ENCODE peak calls at places on chromosomes 4 and X, in eight cellular contexts. One of them, this sample, is unnamed.

GRCh38 chr4:168711197-168712120 is 214.6 kb downstream of the PALLD start:
- DNase-seq in foreskin fibroblast: peak
- DNase-seq in A549: no peak
- DNase-seq in HFF-Myc: no peak
- DNase-seq in HFFc6: no peak
- DNase-seq in stomach: no peak
- DNase-seq in fibroblast of pulmonary artery: peak
- DNase-seq in ovary: peak
- DNase-seq in this sample: no peak

GRCh38 chr4:20299515-20299914 is 47.8 kb downstream of the SLIT2 start:
- DNase-seq in foreskin fibroblast: peak
- DNase-seq in A549: no peak
- DNase-seq in HFF-Myc: no peak
- DNase-seq in HFFc6: no peak
- DNase-seq in stomach: no peak
- DNase-seq in fibroblast of pulmonary artery: peak
- DNase-seq in ovary: no peak
- DNase-seq in this sample: no peak

GRCh38 chr4:6999172-7000086 is 43.7 kb upstream of the TADA2B start:
- DNase-seq in foreskin fibroblast: no peak
- DNase-seq in A549: no peak
- DNase-seq in HFF-Myc: no peak
- DNase-seq in HFFc6: no peak
- DNase-seq in stomach: no peak
- DNase-seq in fibroblast of pulmonary artery: no peak
- DNase-seq in ovary: no peak
- DNase-seq in this sample: peak

GRCh38 chr4:98447648-98448047 is 186.5 kb downstream of the RAP1GDS1 start:
- DNase-seq in foreskin fibroblast: no peak
- DNase-seq in A549: no peak
- DNase-seq in HFF-Myc: no peak
- DNase-seq in HFFc6: no peak
- DNase-seq in stomach: no peak
- DNase-seq in fibroblast of pulmonary artery: no peak
- DNase-seq in ovary: no peak
- DNase-seq in this sample: no peak

GRCh38 chrX:115901241-115901640 is 269.3 kb upstream of the AGTR2 start:
- DNase-seq in foreskin fibroblast: no peak
- DNase-seq in A549: no peak
- DNase-seq in HFF-Myc: no peak
- DNase-seq in HFFc6: no peak
- DNase-seq in stomach: no peak
- DNase-seq in fibroblast of pulmonary artery: no peak
- DNase-seq in ovary: no peak
- DNase-seq in this sample: no peak

GRCh38 chr4:128853741-128854140 is 44.2 kb downstream of the JADE1 start:
- DNase-seq in foreskin fibroblast: peak
- DNase-seq in A549: no peak
- DNase-seq in HFF-Myc: no peak
- DNase-seq in HFFc6: peak
- DNase-seq in stomach: no peak
- DNase-seq in fibroblast of pulmonary artery: no peak
- DNase-seq in ovary: no peak
- DNase-seq in this sample: no peak

GRCh38 chr4:16217300-16218051 is 8.8 kb downstream of the TAPT1 start:
- DNase-seq in foreskin fibroblast: no peak
- DNase-seq in A549: no peak
- DNase-seq in HFF-Myc: no peak
- DNase-seq in HFFc6: no peak
- DNase-seq in stomach: no peak
- DNase-seq in fibroblast of pulmonary artery: no peak
- DNase-seq in ovary: no peak
- DNase-seq in this sample: no peak

GRCh38 chrX:16464369-16464768 is 185.6 kb upstream of the S100G start:
- DNase-seq in foreskin fibroblast: no peak
- DNase-seq in A549: no peak
- DNase-seq in HFF-Myc: no peak
- DNase-seq in HFFc6: no peak
- DNase-seq in stomach: no peak
- DNase-seq in fibroblast of pulmonary artery: no peak
- DNase-seq in ovary: no peak
- DNase-seq in this sample: no peak

GRCh38 chr4:7547368-7548040 is 112.8 kb upstream of the PSAPL1 start:
- DNase-seq in foreskin fibroblast: no peak
- DNase-seq in A549: no peak
- DNase-seq in HFF-Myc: peak
- DNase-seq in HFFc6: no peak
- DNase-seq in stomach: no peak
- DNase-seq in fibroblast of pulmonary artery: no peak
- DNase-seq in ovary: no peak
- DNase-seq in this sample: no peak

GRCh38 chrX:28058906-28059305 is 77.7 kb upstream of the DCAF8L1 start:
- DNase-seq in foreskin fibroblast: no peak
- DNase-seq in A549: no peak
- DNase-seq in HFF-Myc: no peak
- DNase-seq in HFFc6: no peak
- DNase-seq in stomach: no peak
- DNase-seq in fibroblast of pulmonary artery: peak
- DNase-seq in ovary: no peak
- DNase-seq in this sample: no peak

GRCh38 chr4:8028884-8029568 is 89.4 kb upstream of the AFAP1 start:
- DNase-seq in foreskin fibroblast: no peak
- DNase-seq in A549: no peak
- DNase-seq in HFF-Myc: no peak
- DNase-seq in HFFc6: no peak
- DNase-seq in stomach: no peak
- DNase-seq in fibroblast of pulmonary artery: no peak
- DNase-seq in ovary: no peak
- DNase-seq in this sample: no peak

GRCh38 chrX:140765043-140765784 is 55.7 kb downstream of the LINC00632 start:
- DNase-seq in foreskin fibroblast: peak
- DNase-seq in A549: no peak
- DNase-seq in HFF-Myc: no peak
- DNase-seq in HFFc6: no peak
- DNase-seq in stomach: no peak
- DNase-seq in fibroblast of pulmonary artery: peak
- DNase-seq in ovary: no peak
- DNase-seq in this sample: no peak

GRCh38 chrX:69079278-69079677 is 86.0 kb downstream of the PJA1 start:
- DNase-seq in foreskin fibroblast: no peak
- DNase-seq in A549: no peak
- DNase-seq in HFF-Myc: no peak
- DNase-seq in HFFc6: no peak
- DNase-seq in stomach: no peak
- DNase-seq in fibroblast of pulmonary artery: no peak
- DNase-seq in ovary: no peak
- DNase-seq in this sample: no peak

GRCh38 chrX:1265061-1265460 is 3.6 kb upstream of the CSF2RA start:
- DNase-seq in foreskin fibroblast: no peak
- DNase-seq in A549: no peak
- DNase-seq in HFF-Myc: no peak
- DNase-seq in HFFc6: no peak
- DNase-seq in stomach: no peak
- DNase-seq in fibroblast of pulmonary artery: no peak
- DNase-seq in ovary: no peak
- DNase-seq in this sample: no peak

GRCh38 chr4:7124643-7125442 is 57.0 kb upstream of the GRPEL1 start:
- DNase-seq in foreskin fibroblast: peak
- DNase-seq in A549: no peak
- DNase-seq in HFF-Myc: peak
- DNase-seq in HFFc6: peak
- DNase-seq in stomach: peak
- DNase-seq in fibroblast of pulmonary artery: peak
- DNase-seq in ovary: peak
- DNase-seq in this sample: no peak

DNA sequence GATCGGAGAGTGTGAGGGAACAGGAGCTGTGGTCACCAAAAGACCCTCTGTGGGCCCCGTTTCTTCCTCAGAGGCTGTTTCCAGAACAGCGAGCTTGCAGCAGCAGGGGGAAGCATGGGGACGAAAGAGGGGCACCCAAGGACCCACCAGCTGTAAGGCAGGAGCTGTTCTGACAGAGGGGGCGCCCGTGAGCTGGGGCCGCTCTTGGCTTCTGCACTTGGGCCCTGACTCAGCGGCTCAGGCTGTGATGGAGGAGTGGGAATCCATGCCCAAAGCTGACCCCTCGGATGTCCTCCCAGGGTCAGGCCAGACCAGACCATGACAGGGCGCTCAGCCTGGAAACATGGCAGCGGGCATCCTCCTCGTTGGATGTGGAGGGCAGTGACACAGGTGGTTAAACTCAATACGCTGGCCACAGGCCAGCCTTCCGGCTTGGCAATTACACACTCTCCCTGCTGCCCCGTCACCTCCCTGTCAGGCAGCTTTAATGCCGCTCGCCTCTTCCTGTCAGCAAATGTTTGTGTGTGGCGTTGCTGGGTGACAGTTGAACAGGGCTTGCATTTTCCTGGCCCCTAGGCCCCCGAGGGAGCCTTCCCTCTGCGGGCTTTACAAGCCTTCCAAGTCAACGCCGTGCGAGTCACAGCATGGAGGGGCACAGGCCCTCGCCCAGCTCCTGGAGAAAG is 620.2 kb downstream of the BCOR start:
- DNase-seq in foreskin fibroblast: no peak
- DNase-seq in A549: no peak
- DNase-seq in HFF-Myc: no peak
- DNase-seq in HFFc6: no peak
- DNase-seq in stomach: peak
- DNase-seq in fibroblast of pulmonary artery: peak
- DNase-seq in ovary: peak
- DNase-seq in this sample: peak
- TF ChIP-seq CTCF in foreskin fibroblast: no peak
- TF ChIP-seq CTCF in A549: no peak
- TF ChIP-seq CTCF in HFF-Myc: peak
- TF ChIP-seq CTCF in HFFc6: peak
- TF ChIP-seq CTCF in stomach: no peak
- TF ChIP-seq CTCF in fibroblast of pulmonary artery: peak
- TF ChIP-seq CTCF in ovary: no peak
- TF ChIP-seq CTCF in this sample: peak

DNA sequence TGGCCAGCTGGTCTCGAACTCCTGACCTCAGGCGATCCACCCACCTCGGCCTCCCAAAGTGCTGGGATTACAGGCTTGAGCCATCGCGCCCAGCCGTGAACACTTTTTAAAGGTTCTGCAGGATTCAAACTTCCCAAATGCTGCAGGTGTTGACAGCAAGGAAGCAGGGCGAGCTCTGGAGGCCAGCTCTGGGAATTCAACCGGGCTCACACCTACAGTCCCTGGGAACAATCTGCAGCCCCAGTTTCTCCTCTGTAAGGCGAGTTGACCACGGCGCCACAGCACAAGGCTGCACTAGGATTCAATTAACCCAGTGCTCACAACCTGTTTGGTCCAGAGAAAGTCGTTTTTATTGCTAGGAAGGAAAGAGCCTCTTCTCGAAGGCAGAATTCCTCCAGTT is 1.6 kb downstream of the MTNR1A start:
- DNase-seq in foreskin fibroblast: no peak
- DNase-seq in A549: no peak
- DNase-seq in HFF-Myc: no peak
- DNase-seq in HFFc6: no peak
- DNase-seq in stomach: no peak
- DNase-seq in fibroblast of pulmonary artery: no peak
- DNase-seq in ovary: no peak
- DNase-seq in this sample: no peak
- TF ChIP-seq CTCF in foreskin fibroblast: no peak
- TF ChIP-seq CTCF in A549: no peak
- TF ChIP-seq CTCF in HFF-Myc: no peak
- TF ChIP-seq CTCF in HFFc6: no peak
- TF ChIP-seq CTCF in stomach: no peak
- TF ChIP-seq CTCF in fibroblast of pulmonary artery: no peak
- TF ChIP-seq CTCF in ovary: no peak
- TF ChIP-seq CTCF in this sample: no peak

GRCh38 chr4:33071552-33071951 is 2351.4 kb downstream of the PCDH7 start:
- DNase-seq in foreskin fibroblast: peak
- DNase-seq in A549: no peak
- DNase-seq in HFF-Myc: no peak
- DNase-seq in HFFc6: no peak
- DNase-seq in stomach: no peak
- DNase-seq in fibroblast of pulmonary artery: peak
- DNase-seq in ovary: no peak
- DNase-seq in this sample: no peak

GRCh38 chr4:33073811-33074210 is 2353.6 kb downstream of the PCDH7 start:
- DNase-seq in foreskin fibroblast: peak
- DNase-seq in A549: no peak
- DNase-seq in HFF-Myc: no peak
- DNase-seq in HFFc6: peak
- DNase-seq in stomach: no peak
- DNase-seq in fibroblast of pulmonary artery: peak
- DNase-seq in ovary: no peak
- DNase-seq in this sample: no peak

GRCh38 chr4:33067221-33067620 is 2347.1 kb downstream of the PCDH7 start:
- DNase-seq in foreskin fibroblast: peak
- DNase-seq in A549: no peak
- DNase-seq in HFF-Myc: peak
- DNase-seq in HFFc6: no peak
- DNase-seq in stomach: no peak
- DNase-seq in fibroblast of pulmonary artery: no peak
- DNase-seq in ovary: no peak
- DNase-seq in this sample: no peak

GRCh38 chr4:33068539-33068938 is 2348.4 kb downstream of the PCDH7 start:
- DNase-seq in foreskin fibroblast: no peak
- DNase-seq in A549: no peak
- DNase-seq in HFF-Myc: no peak
- DNase-seq in HFFc6: no peak
- DNase-seq in stomach: no peak
- DNase-seq in fibroblast of pulmonary artery: no peak
- DNase-seq in ovary: no peak
- DNase-seq in this sample: no peak

DNA sequence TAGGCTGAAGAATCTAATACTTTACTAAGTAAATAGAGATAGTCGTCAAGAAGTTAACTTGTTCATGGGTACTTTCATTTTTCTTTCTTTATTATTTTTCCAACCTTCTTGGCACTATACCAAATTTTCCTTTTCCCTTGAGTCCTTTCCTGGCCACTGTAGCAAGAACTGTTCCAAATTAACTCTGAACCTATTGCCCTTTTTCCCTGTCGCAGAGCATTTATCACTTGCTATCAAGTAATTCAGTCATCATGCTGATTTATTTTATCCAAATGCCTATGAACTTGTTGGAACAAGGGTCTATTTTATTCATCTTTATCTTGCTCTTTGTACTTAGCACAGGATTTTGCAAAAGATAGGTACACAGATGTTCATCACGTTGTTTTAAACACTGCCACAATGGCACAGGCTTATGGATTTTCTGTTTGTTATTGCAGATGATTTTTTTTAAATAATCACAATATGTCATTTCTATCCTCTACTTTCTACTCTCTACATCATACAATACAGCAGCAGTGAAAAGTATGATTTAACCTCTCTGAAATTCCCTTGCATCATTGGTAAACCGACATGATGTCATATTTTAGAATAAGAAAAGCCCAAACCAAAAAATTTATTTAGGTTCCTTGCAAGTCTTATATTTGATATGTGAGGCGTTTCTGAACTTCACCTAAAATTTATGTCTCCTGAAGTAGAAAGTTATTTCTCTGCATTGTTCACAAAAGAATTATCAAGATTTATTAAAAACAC is 2352.3 kb downstream of the PCDH7 start:
- DNase-seq in foreskin fibroblast: no peak
- DNase-seq in A549: no peak
- DNase-seq in HFF-Myc: no peak
- DNase-seq in HFFc6: no peak
- DNase-seq in stomach: no peak
- DNase-seq in fibroblast of pulmonary artery: peak
- DNase-seq in ovary: no peak
- DNase-seq in this sample: no peak
- TF ChIP-seq CTCF in foreskin fibroblast: no peak
- TF ChIP-seq CTCF in A549: no peak
- TF ChIP-seq CTCF in HFF-Myc: no peak
- TF ChIP-seq CTCF in HFFc6: no peak
- TF ChIP-seq CTCF in stomach: no peak
- TF ChIP-seq CTCF in fibroblast of pulmonary artery: no peak
- TF ChIP-seq CTCF in ovary: no peak
- TF ChIP-seq CTCF in this sample: no peak

GRCh38 chr4:48445704-48446103 is 37.4 kb upstream of the SLC10A4 start:
- DNase-seq in foreskin fibroblast: peak
- DNase-seq in A549: peak
- DNase-seq in HFF-Myc: no peak
- DNase-seq in HFFc6: peak
- DNase-seq in stomach: no peak
- DNase-seq in fibroblast of pulmonary artery: peak
- DNase-seq in ovary: no peak
- DNase-seq in this sample: no peak
- TF ChIP-seq CTCF in foreskin fibroblast: peak
- TF ChIP-seq CTCF in A549: peak
- TF ChIP-seq CTCF in HFF-Myc: peak
- TF ChIP-seq CTCF in HFFc6: peak
- TF ChIP-seq CTCF in stomach: peak
- TF ChIP-seq CTCF in fibroblast of pulmonary artery: peak
- TF ChIP-seq CTCF in ovary: no peak
- TF ChIP-seq CTCF in this sample: peak

This sample was measured in CD14-positive monocyte.